ENCODE peak calls at places on chromosome 14, in ten cellular contexts. H is memory B cell; U is effector memory CD8-positive, alpha-beta T cell; L is stimulated activated effector memory CD8-positive, alpha-beta T cell treated with anti-CD3 and anti-CD28 coated beads, Interleukin-12 subunit alpha, Interleukin-12 subunit beta, amount 100 ng/mL, for 72 hours; G is fibroblast of villous mesenchyme; P is stimulated activated naive CD4-positive, alpha-beta T cell; Z is NCI-H345; T is pancreas; I is epithelial cell of esophagus; A is mucosa of descending colon. K is an unnamed sample.

GRCh38 chr14:71931492-71932228 is 569 bp upstream of the RGS6 start:
- DNase-seq in T (no peak), H (no peak), G (no peak), I (no peak), A (no peak), U (no peak), L (no peak), Z (peak), P (no peak), K (peak)

GRCh38 chr14:80344208-80344607 is 132.9 kb upstream of the DIO2 start:
- DNase-seq in T (no peak), I (no peak), U (no peak), A (no peak), P (no peak), L (no peak), Z (no peak), G (no peak), H (no peak), K (no peak)

GRCh38 chr14:73739174-73739898 is 25.2 kb upstream of the PNMA1 start:
- DNase-seq in Z (no peak), I (no peak), T (no peak), L (no peak), P (no peak), A (peak), H (no peak), U (no peak), G (no peak), K (no peak)

GRCh38 chr14:90842726-90843125 is 26.5 kb upstream of the TTC7B start:
- DNase-seq in P (no peak), Z (no peak), I (no peak), H (no peak), G (no peak), U (no peak), T (no peak), A (no peak), L (no peak), K (no peak)

GRCh38 chr14:24238123-24238522 is 4.3 kb downstream of the TINF2 start:
- DNase-seq in Z (no peak), L (no peak), U (no peak), H (no peak), G (no peak), I (peak), P (no peak), A (peak), T (no peak), K (no peak)

GRCh38 chr14:75542585-75543091 is 20.4 kb downstream of the BATF start:
- DNase-seq in A (peak), P (peak), T (peak), I (no peak), L (peak), H (peak), G (peak), U (peak), Z (no peak), K (peak)

GRCh38 chr14:75259946-75260545 is 18.6 kb upstream of the FOS start:
- DNase-seq in H (no peak), I (no peak), L (no peak), G (peak), Z (no peak), T (no peak), A (no peak), P (no peak), U (no peak), K (no peak)

GRCh38 chr14:68146812-68147211 is 327.2 kb downstream of the RAD51B start:
- DNase-seq in L (no peak), I (peak), A (no peak), U (no peak), H (no peak), G (peak), Z (no peak), P (no peak), T (no peak), K (no peak)

GRCh38 chr14:41062826-41063225 is 543.9 kb upstream of the LRFN5 start:
- DNase-seq in T (no peak), H (no peak), P (no peak), U (no peak), A (no peak), L (no peak), Z (no peak), I (peak), G (no peak), K (no peak)

K was measured in activated CD8-positive, alpha-beta T cell treated with anti-CD3 and anti-CD28 coated beads, Interleukin-2, amount 10 ng/mL, durations not matched to agents 7 days and 5 days.